ENCODE peak calls at places on chromosomes 5 and 9, in five cellular contexts. L is mesenchymal stem cell, C is NCI-H1105 treated with DMSO at 0.1 percent for 48 hours, T is IMR-90, J is MG63. K is an unnamed sample.

GRCh38 chr5:33690736-33691135 is 201.1 kb downstream of the ADAMTS12 start:
- DNase-seq in L (peak), C (no peak), T (peak), J (peak), K (no peak)

GRCh38 chr5:151326276-151326675 is 21.1 kb downstream of the SLC36A2 start:
- DNase-seq in L (no peak), C (no peak), T (no peak), J (no peak), K (no peak)

GRCh38 chr9:125959980-125960619 is 212.9 kb downstream of the PBX3 start:
- DNase-seq in L (no peak), C (no peak), T (no peak), J (peak), K (no peak)

GRCh38 chr9:28289732-28290131 is 716.5 kb upstream of the C9orf72 start:
- DNase-seq in L (no peak), C (peak), T (no peak), J (no peak), K (no peak)

GRCh38 chr5:108481355-108481931 is 99.5 kb upstream of the FBXL17 start:
- DNase-seq in L (peak), C (peak), T (peak), J (no peak), K (peak)

GRCh38 chr5:142685418-142686209 is at the start of gene FGF1:
- DNase-seq in L (no peak), C (peak), T (no peak), J (peak), K (no peak)

GRCh38 chr5:158435161-158435616 is 576.2 kb upstream of the CLINT1 start:
- DNase-seq in L (no peak), C (no peak), T (no peak), J (no peak), K (no peak)

GRCh38 chr5:170137694-170138214 is 32.1 kb downstream of the FOXI1 start:
- DNase-seq in L (no peak), C (no peak), T (no peak), J (no peak), K (no peak)

GRCh38 chr5:37792976-37793328 is 46.9 kb downstream of the GDNF start:
- DNase-seq in L (peak), C (no peak), T (peak), J (peak), K (no peak)

GRCh38 chr5:60447488-60447920 is 252.5 kb downstream of the DEPDC1B start:
- DNase-seq in L (no peak), C (no peak), T (no peak), J (no peak), K (no peak)

GRCh38 chr9:73081979-73082657 is 69.5 kb upstream of the ANXA1 start:
- DNase-seq in L (peak), C (peak), T (peak), J (no peak), K (peak)

GRCh38 chr5:143613329-143613728 is 198.6 kb upstream of the HMHB1 start:
- DNase-seq in L (no peak), C (no peak), T (no peak), J (no peak), K (no peak)

GRCh38 chr5:120139039-120139438 is 325.1 kb upstream of the PRR16 start:
- DNase-seq in L (peak), C (no peak), T (peak), J (no peak), K (no peak)

GRCh38 chr5:158641016-158641415 is 458.7 kb downstream of the EBF1 start:
- DNase-seq in L (no peak), C (no peak), T (no peak), J (peak), K (no peak)

GRCh38 chr9:115164511-115164974 is 46.6 kb upstream of the TNC start:
- DNase-seq in L (peak), C (peak), T (peak), J (peak), K (no peak)

GRCh38 chr5:134131578-134132350 is 17.3 kb downstream of the TCF7 start:
- DNase-seq in L (no peak), C (no peak), T (no peak), J (no peak), K (no peak)

GRCh38 chr5:142815469-142815868 is 45.3 kb downstream of the ARHGAP26 start:
- DNase-seq in L (no peak), C (no peak), T (no peak), J (no peak), K (no peak)

GRCh38 chr5:110255194-110255593 is 471.3 kb downstream of the TMEM232 start:
- DNase-seq in L (no peak), C (no peak), T (no peak), J (no peak), K (no peak)

GRCh38 chr9:108994695-108995094 is 18.6 kb downstream of the CTNNAL1 start:
- DNase-seq in L (no peak), C (no peak), T (peak), J (peak), K (no peak)

GRCh38 chr5:79774171-79774854 is 84.7 kb downstream of the CMYA5 start:
- DNase-seq in L (peak), C (no peak), T (peak), J (peak), K (no peak)

GRCh38 chr9:37986001-37986400 is 82.1 kb upstream of the SLC25A51 start:
- DNase-seq in L (no peak), C (no peak), T (no peak), J (no peak), K (no peak)

GRCh38 chr5:91408710-91409109 is 25.6 kb upstream of the ARRDC3 start:
- DNase-seq in L (no peak), C (no peak), T (peak), J (no peak), K (no peak)

GRCh38 chr5:122150128-122150685 is 20.9 kb downstream of the ZNF474 start:
- DNase-seq in L (peak), C (no peak), T (peak), J (no peak), K (no peak)

GRCh38 chr5:123449424-123449823 is 26.2 kb upstream of the CEP120 start:
- DNase-seq in L (no peak), C (peak), T (no peak), J (no peak), K (no peak)

GRCh38 chr9:133886563-133887501 is 105.3 kb downstream of the VAV2 start:
- DNase-seq in L (no peak), C (no peak), T (no peak), J (no peak), K (no peak)

GRCh38 chr9:6444108-6444507 is 31.1 kb downstream of the UHRF2 start:
- DNase-seq in L (no peak), C (no peak), T (no peak), J (no peak), K (no peak)

GRCh38 chr9:137136261-137136925 is 2.6 kb upstream of the GRIN1 start:
- DNase-seq in L (no peak), C (no peak), T (no peak), J (no peak), K (no peak)

GRCh38 chr9:112180387-112180881 is 5.3 kb upstream of the SUSD1 start:
- DNase-seq in L (peak), C (no peak), T (no peak), J (no peak), K (no peak)

GRCh38 chr5:104080646-104081175 is 518.1 kb upstream of the NUDT12 start:
- DNase-seq in L (no peak), C (no peak), T (no peak), J (no peak), K (no peak)

GRCh38 chr9:69582544-69583297 is 89.5 kb downstream of the APBA1 start:
- DNase-seq in L (peak), C (no peak), T (no peak), J (no peak), K (no peak)

GRCh38 chr5:107388111-107388861 is 282.5 kb downstream of the EFNA5 start:
- DNase-seq in L (peak), C (no peak), T (peak), J (peak), K (no peak)

GRCh38 chr9:137967280-137967943 is 89.8 kb downstream of the CACNA1B start:
- DNase-seq in L (no peak), C (no peak), T (no peak), J (no peak), K (no peak)

GRCh38 chr9:101912698-101913097 is 174.3 kb upstream of the GRIN3A start:
- DNase-seq in L (no peak), C (no peak), T (no peak), J (no peak), K (no peak)

GRCh38 chr9:89366711-89367110 is 48.4 kb downstream of the SECISBP2 start:
- DNase-seq in L (no peak), C (no peak), T (no peak), J (no peak), K (no peak)

GRCh38 chr9:129253820-129254381 is 75.8 kb upstream of the IER5L start:
- DNase-seq in L (no peak), C (no peak), T (no peak), J (no peak), K (no peak)

GRCh38 chr5:38532165-38532669 is 24.2 kb downstream of the LIFR start:
- DNase-seq in L (no peak), C (peak), T (no peak), J (no peak), K (peak)

GRCh38 chr5:13566903-13567339 is 377.6 kb downstream of the DNAH5 start:
- DNase-seq in L (peak), C (no peak), T (peak), J (peak), K (no peak)

GRCh38 chr9:127418037-127418471 is 6.1 kb upstream of the ZNF79 start:
- DNase-seq in L (no peak), C (no peak), T (no peak), J (peak), K (no peak)

GRCh38 chr5:56913766-56914165 is 4.4 kb downstream of the SETD9 start:
- DNase-seq in L (no peak), C (no peak), T (no peak), J (no peak), K (no peak)